ENCODE peak calls at places on chromosomes 16 and 17, in eight cellular contexts. M is C1 segment of cervical spinal cord, R is ovary, F is AG09309, K is HS-5, W is Caco-2, O is GOT3, I is NCI-H1105 treated with DMSO at 0.1 percent for 48 hours. Z is an unnamed sample.
A peak's percentile ranks its signal among the peaks of the same experiment; 100 is the strongest.

GRCh38 chr16:56183266-56183665 is 8.0 kb upstream of the GNAO1 start:
- DNase-seq in M (no peak), R (no peak), F (no peak), K (no peak), W (no peak), O (no peak), I (no peak), Z (no peak)

GRCh38 chr17:27396045-27396444 is 60.2 kb upstream of the KSR1 start:
- DNase-seq in M (no peak), R (no peak), F (no peak), K (no peak), W (no peak), O (no peak), I (no peak), Z (no peak)

GRCh38 chr16:4987580-4988374 is 29.6 kb downstream of the SEC14L5 start:
- DNase-seq in M (no peak), R (no peak), F (no peak), K (no peak), W (peak; percentile 13), O (no peak), I (no peak), Z (no peak)

GRCh38 chr16:50411034-50411433 is 42.2 kb upstream of the BRD7 start:
- DNase-seq in M (no peak), R (no peak), F (no peak), K (no peak), W (no peak), O (no peak), I (no peak), Z (no peak)

GRCh38 chr16:55283776-55284717 is 40.0 kb upstream of the IRX6 start:
- DNase-seq in M (no peak), R (no peak), F (no peak), K (no peak), W (no peak), O (no peak), I (peak; percentile 85), Z (no peak)

GRCh38 chr17:50768348-50768761 is 1.0 kb upstream of the ANKRD40CL start:
- DNase-seq in M (no peak), R (no peak), F (no peak), K (no peak), W (peak; percentile 98), O (no peak), I (no peak), Z (no peak)

GRCh38 chr16:20166531-20167235 is 93.0 kb upstream of the GPR139 start:
- DNase-seq in M (no peak), R (no peak), F (no peak), K (no peak), W (peak; percentile 34), O (no peak), I (no peak), Z (no peak)

GRCh38 chr16:1964046-1964505 is 550 bp downstream of the RPS2 start:
- DNase-seq in M (no peak), R (peak; percentile 52), F (no peak), K (no peak), W (peak; percentile 54), O (no peak), I (no peak), Z (no peak)

GRCh38 chr17:63821809-63822208 is 5.4 kb upstream of the PSMC5 start:
- DNase-seq in M (no peak), R (no peak), F (no peak), K (no peak), W (no peak), O (no peak), I (no peak), Z (no peak)

GRCh38 chr17:56109811-56110210 is 43.5 kb upstream of the ANKFN1 start:
- DNase-seq in M (no peak), R (no peak), F (no peak), K (no peak), W (no peak), O (no peak), I (no peak), Z (no peak)

GRCh38 chr17:65754641-65755040 is 193.2 kb upstream of the AXIN2 start:
- DNase-seq in M (no peak), R (no peak), F (no peak), K (no peak), W (no peak), O (no peak), I (no peak), Z (no peak)

GRCh38 chr17:4956493-4957061 is 5.7 kb downstream of the ENO3 start:
- DNase-seq in M (no peak), R (no peak), F (no peak), K (no peak), W (no peak), O (no peak), I (no peak), Z (no peak)

GRCh38 chr17:74879308-74879707 is 6.5 kb upstream of the FDXR start:
- DNase-seq in M (no peak), R (no peak), F (no peak), K (no peak), W (no peak), O (no peak), I (no peak), Z (no peak)

GRCh38 chr17:17792551-17793377 is 44.0 kb downstream of the SREBF1 start:
- DNase-seq in M (peak; percentile 43), R (peak; percentile 78), F (no peak), K (no peak), W (no peak), O (no peak), I (no peak), Z (peak; percentile 34)

GRCh38 chr16:49496656-49497055 is 123.1 kb downstream of the C16orf78 start:
- DNase-seq in M (no peak), R (no peak), F (no peak), K (no peak), W (no peak), O (no peak), I (no peak), Z (no peak)

GRCh38 chr16:30927789-30928378 is 4.5 kb downstream of the FBXL19 start:
- DNase-seq in M (peak; percentile 59), R (peak; percentile 53), F (no peak), K (no peak), W (peak; percentile 69), O (no peak), I (peak; percentile 94), Z (peak; percentile 91)

GRCh38 chr17:55484575-55484974 is 26.7 kb downstream of the SMIM36 start:
- DNase-seq in M (no peak), R (no peak), F (no peak), K (no peak), W (no peak), O (no peak), I (no peak), Z (no peak)

GRCh38 chr17:80036715-80037477 is 454 bp downstream of the CCDC40 start:
- DNase-seq in M (peak; percentile 49), R (peak; percentile 39), F (no peak), K (no peak), W (peak; percentile 68), O (no peak), I (peak; percentile 75), Z (peak; percentile 79)

GRCh38 chr16:68490829-68491575 is 42.7 kb upstream of the SMPD3 start:
- DNase-seq in M (no peak), R (no peak), F (peak; percentile 16), K (peak; percentile 68), W (no peak), O (no peak), I (no peak), Z (no peak)

GRCh38 chr16:86389566-86390328 is 120.6 kb upstream of the FOXF1 start:
- DNase-seq in M (no peak), R (no peak), F (no peak), K (no peak), W (no peak), O (no peak), I (no peak), Z (no peak)

GRCh38 chr17:68445671-68446070 is 11.6 kb downstream of the WIPI1 start:
- DNase-seq in M (no peak), R (no peak), F (no peak), K (no peak), W (no peak), O (no peak), I (no peak), Z (no peak)

GRCh38 chr17:82603981-82604448 is 44.2 kb downstream of the WDR45B start:
- DNase-seq in M (no peak), R (no peak), F (no peak), K (no peak), W (no peak), O (no peak), I (no peak), Z (peak; percentile 79)

GRCh38 chr17:14321980-14322776 is 21.3 kb downstream of the HS3ST3B1 start:
- DNase-seq in M (no peak), R (no peak), F (no peak), K (no peak), W (no peak), O (no peak), I (no peak), Z (no peak)

GRCh38 chr17:29565643-29566472 is 979 bp downstream of the ABHD15 start:
- DNase-seq in M (no peak), R (peak; percentile 11), F (no peak), K (no peak), W (peak; percentile 72), O (no peak), I (peak; percentile 83), Z (peak; percentile 81)

GRCh38 chr16:12236491-12237030 is 260.0 kb downstream of the SNX29 start:
- DNase-seq in M (no peak), R (no peak), F (no peak), K (no peak), W (no peak), O (no peak), I (no peak), Z (no peak)

GRCh38 chr17:75983501-75984181 is 4.6 kb downstream of the TEN1 start:
- DNase-seq in M (peak; percentile 24), R (no peak), F (no peak), K (no peak), W (no peak), O (no peak), I (no peak), Z (no peak)

GRCh38 chr16:66741971-66742396 is 9.4 kb downstream of the DYNC1LI2 start:
- DNase-seq in M (no peak), R (no peak), F (no peak), K (no peak), W (no peak), O (no peak), I (no peak), Z (no peak)

GRCh38 chr16:73506568-73507056 is 458.7 kb upstream of the ZFHX3 start:
- DNase-seq in M (no peak), R (no peak), F (no peak), K (no peak), W (no peak), O (no peak), I (no peak), Z (no peak)

GRCh38 chr16:72829846-72830620 is 217.9 kb downstream of the ZFHX3 start:
- DNase-seq in M (no peak), R (no peak), F (no peak), K (no peak), W (no peak), O (no peak), I (no peak), Z (no peak)

GRCh38 chr16:13923703-13924298 is 3.8 kb downstream of the ERCC4 start:
- DNase-seq in M (no peak), R (no peak), F (no peak), K (peak; percentile 24), W (no peak), O (no peak), I (peak; percentile 62), Z (peak; percentile 48)

GRCh38 chr17:82694647-82695046 is 3.9 kb downstream of the RAB40B start:
- DNase-seq in M (no peak), R (no peak), F (no peak), K (no peak), W (no peak), O (no peak), I (no peak), Z (no peak)

GRCh38 chr16:71327720-71328119 is 30.8 kb upstream of the CALB2 start:
- DNase-seq in M (no peak), R (no peak), F (no peak), K (no peak), W (no peak), O (no peak), I (no peak), Z (no peak)

GRCh38 chr17:6666077-6666521 is 14.5 kb downstream of the C17orf100 start:
- DNase-seq in M (peak; percentile 30), R (peak; percentile 71), F (peak; percentile 56), K (no peak), W (peak; percentile 69), O (peak; percentile 14), I (peak; percentile 70), Z (peak; percentile 41)

GRCh38 chr17:77466140-77466539 is 325.4 kb downstream of the SEC14L1 start:
- DNase-seq in M (peak; percentile 68), R (no peak), F (no peak), K (no peak), W (no peak), O (no peak), I (no peak), Z (no peak)

Z was measured in NCI-H1436.